ENCODE peak calls at places on chromosomes 2 and 18, in five cellular contexts. One of them, this sample, is unnamed.

GRCh38 chr18:6874316-6874715 is 144.8 kb downstream of the ARHGAP28 start:
- DNase-seq in HCT116: no peak
- DNase-seq in prostate gland: no peak
- DNase-seq in GM23338: no peak
- DNase-seq in breast epithelium: no peak
- DNase-seq in this sample: no peak

GRCh38 chr2:152647417-152648010 is 69.7 kb downstream of the PRPF40A start:
- DNase-seq in HCT116: no peak
- DNase-seq in prostate gland: peak; percentile 77
- DNase-seq in GM23338: peak; percentile 24
- DNase-seq in breast epithelium: no peak
- DNase-seq in this sample: peak; percentile 56

GRCh38 chr2:46774499-46775228 is 140.9 kb downstream of the MCFD2 start:
- DNase-seq in HCT116: no peak
- DNase-seq in prostate gland: no peak
- DNase-seq in GM23338: no peak
- DNase-seq in breast epithelium: no peak
- DNase-seq in this sample: no peak

GRCh38 chr2:44965684-44966083 is 24.2 kb downstream of the SIX3 start:
- DNase-seq in HCT116: no peak
- DNase-seq in prostate gland: no peak
- DNase-seq in GM23338: no peak
- DNase-seq in breast epithelium: no peak
- DNase-seq in this sample: no peak

GRCh38 chr2:118473241-118473640 is 374.2 kb downstream of the EN1 start:
- DNase-seq in HCT116: no peak
- DNase-seq in prostate gland: no peak
- DNase-seq in GM23338: no peak
- DNase-seq in breast epithelium: no peak
- DNase-seq in this sample: no peak

GRCh38 chr18:67665266-67665665 is 148.7 kb upstream of the DSEL start:
- DNase-seq in HCT116: no peak
- DNase-seq in prostate gland: no peak
- DNase-seq in GM23338: peak; percentile 30
- DNase-seq in breast epithelium: no peak
- DNase-seq in this sample: no peak

GRCh38 chr18:75784413-75784812 is 356.9 kb upstream of the SMIM21 start:
- DNase-seq in HCT116: no peak
- DNase-seq in prostate gland: no peak
- DNase-seq in GM23338: no peak
- DNase-seq in breast epithelium: no peak
- DNase-seq in this sample: no peak

GRCh38 chr2:200172944-200173481 is 133.5 kb upstream of the SPATS2L start:
- DNase-seq in HCT116: no peak
- DNase-seq in prostate gland: no peak
- DNase-seq in GM23338: no peak
- DNase-seq in breast epithelium: no peak
- DNase-seq in this sample: no peak

GRCh38 chr18:72667932-72668331 is 123.8 kb upstream of the CBLN2 start:
- DNase-seq in HCT116: no peak
- DNase-seq in prostate gland: no peak
- DNase-seq in GM23338: no peak
- DNase-seq in breast epithelium: no peak
- DNase-seq in this sample: no peak

GRCh38 chr18:25278415-25278814 is 73.6 kb downstream of the ZNF521 start:
- DNase-seq in HCT116: no peak
- DNase-seq in prostate gland: no peak
- DNase-seq in GM23338: no peak
- DNase-seq in breast epithelium: no peak
- DNase-seq in this sample: no peak

GRCh38 chr2:217854684-217855083 is 148.1 kb downstream of the TNS1 start:
- DNase-seq in HCT116: no peak
- DNase-seq in prostate gland: no peak
- DNase-seq in GM23338: no peak
- DNase-seq in breast epithelium: no peak
- DNase-seq in this sample: no peak

GRCh38 chr2:175855794-175856453 is 146.1 kb downstream of the LNPK start:
- DNase-seq in HCT116: peak; percentile 18
- DNase-seq in prostate gland: no peak
- DNase-seq in GM23338: no peak
- DNase-seq in breast epithelium: no peak
- DNase-seq in this sample: no peak

GRCh38 chr2:164843346-164843841 is 1.8 kb upstream of the COBLL1 start:
- DNase-seq in HCT116: no peak
- DNase-seq in prostate gland: no peak
- DNase-seq in GM23338: no peak
- DNase-seq in breast epithelium: no peak
- DNase-seq in this sample: no peak

GRCh38 chr2:236496311-236496710 is 73.3 kb upstream of the ACKR3 start:
- DNase-seq in HCT116: no peak
- DNase-seq in prostate gland: no peak
- DNase-seq in GM23338: no peak
- DNase-seq in breast epithelium: no peak
- DNase-seq in this sample: no peak

GRCh38 chr2:106113362-106113971 is 80.6 kb downstream of the UXS1 start:
- DNase-seq in HCT116: no peak
- DNase-seq in prostate gland: peak; percentile 73
- DNase-seq in GM23338: no peak
- DNase-seq in breast epithelium: no peak
- DNase-seq in this sample: peak; percentile 56

GRCh38 chr2:6556755-6557154 is 309.0 kb downstream of the CMPK2 start:
- DNase-seq in HCT116: peak; percentile 79
- DNase-seq in prostate gland: no peak
- DNase-seq in GM23338: no peak
- DNase-seq in breast epithelium: no peak
- DNase-seq in this sample: no peak

GRCh38 chr2:217996345-217996744 is 6.5 kb downstream of the TNS1 start:
- DNase-seq in HCT116: no peak
- DNase-seq in prostate gland: no peak
- DNase-seq in GM23338: no peak
- DNase-seq in breast epithelium: no peak
- DNase-seq in this sample: no peak

GRCh38 chr2:71888741-71889445 is 258.8 kb downstream of the CYP26B1 start:
- DNase-seq in HCT116: no peak
- DNase-seq in prostate gland: no peak
- DNase-seq in GM23338: no peak
- DNase-seq in breast epithelium: no peak
- DNase-seq in this sample: no peak

GRCh38 chr18:67783215-67783946 is 266.9 kb upstream of the DSEL start:
- DNase-seq in HCT116: no peak
- DNase-seq in prostate gland: no peak
- DNase-seq in GM23338: no peak
- DNase-seq in breast epithelium: no peak
- DNase-seq in this sample: no peak

GRCh38 chr2:75516378-75517122 is 44.2 kb downstream of the EVA1A start:
- DNase-seq in HCT116: no peak
- DNase-seq in prostate gland: no peak
- DNase-seq in GM23338: no peak
- DNase-seq in breast epithelium: no peak
- DNase-seq in this sample: no peak

GRCh38 chr18:50093366-50093765 is 101.6 kb downstream of the MYO5B start:
- DNase-seq in HCT116: no peak
- DNase-seq in prostate gland: no peak
- DNase-seq in GM23338: no peak
- DNase-seq in breast epithelium: no peak
- DNase-seq in this sample: no peak

GRCh38 chr2:165274698-165275097 is 35.5 kb downstream of the SCN2A start:
- DNase-seq in HCT116: no peak
- DNase-seq in prostate gland: peak; percentile 10
- DNase-seq in GM23338: no peak
- DNase-seq in breast epithelium: peak; percentile 54
- DNase-seq in this sample: no peak

GRCh38 chr2:12759248-12759647 is 42.5 kb downstream of the TRIB2 start:
- DNase-seq in HCT116: no peak
- DNase-seq in prostate gland: no peak
- DNase-seq in GM23338: no peak
- DNase-seq in breast epithelium: no peak
- DNase-seq in this sample: no peak

GRCh38 chr18:76984193-76985155 is 148.1 kb downstream of the MBP start:
- DNase-seq in HCT116: no peak
- DNase-seq in prostate gland: no peak
- DNase-seq in GM23338: no peak
- DNase-seq in breast epithelium: peak; percentile 47
- DNase-seq in this sample: no peak

GRCh38 chr2:86074811-86075210 is 30.9 kb downstream of the POLR1A start:
- DNase-seq in HCT116: no peak
- DNase-seq in prostate gland: no peak
- DNase-seq in GM23338: no peak
- DNase-seq in breast epithelium: no peak
- DNase-seq in this sample: no peak

GRCh38 chr2:86070868-86071267 is 34.8 kb downstream of the POLR1A start:
- DNase-seq in HCT116: no peak
- DNase-seq in prostate gland: no peak
- DNase-seq in GM23338: no peak
- DNase-seq in breast epithelium: no peak
- DNase-seq in this sample: no peak

GRCh38 chr2:86073225-86073624 is 32.5 kb downstream of the POLR1A start:
- DNase-seq in HCT116: no peak
- DNase-seq in prostate gland: no peak
- DNase-seq in GM23338: no peak
- DNase-seq in breast epithelium: no peak
- DNase-seq in this sample: no peak

GRCh38 chr2:86074256-86074655 is 31.4 kb downstream of the POLR1A start:
- DNase-seq in HCT116: no peak
- DNase-seq in prostate gland: no peak
- DNase-seq in GM23338: no peak
- DNase-seq in breast epithelium: no peak
- DNase-seq in this sample: no peak

GRCh38 chr2:86072271-86072858 is 33.3 kb downstream of the POLR1A start:
- DNase-seq in HCT116: no peak
- DNase-seq in prostate gland: peak; percentile 78
- DNase-seq in GM23338: no peak
- DNase-seq in breast epithelium: peak; percentile 86
- DNase-seq in this sample: peak; percentile 69
- TF ChIP-seq POLR2AphosphoS5 in HCT116: no peak
- TF ChIP-seq POLR2AphosphoS5 in prostate gland: peak; percentile 71
- TF ChIP-seq POLR2AphosphoS5 in GM23338: no peak
- TF ChIP-seq POLR2AphosphoS5 in breast epithelium: peak; percentile 62
- TF ChIP-seq POLR2AphosphoS5 in this sample: no peak

GRCh38 chr2:205751621-205752031 is 69.3 kb downstream of the NRP2 start:
- DNase-seq in HCT116: no peak
- DNase-seq in prostate gland: no peak
- DNase-seq in GM23338: no peak
- DNase-seq in breast epithelium: no peak
- DNase-seq in this sample: no peak

GRCh38 chr2:205754924-205755321 is 72.6 kb downstream of the NRP2 start:
- DNase-seq in HCT116: peak; percentile 62
- DNase-seq in prostate gland: no peak
- DNase-seq in GM23338: no peak
- DNase-seq in breast epithelium: no peak
- DNase-seq in this sample: no peak

GRCh38 chr2:205754285-205754923 is 72.1 kb downstream of the NRP2 start:
- DNase-seq in HCT116: no peak
- DNase-seq in prostate gland: no peak
- DNase-seq in GM23338: no peak
- DNase-seq in breast epithelium: no peak
- DNase-seq in this sample: no peak

GRCh38 chr2:205752421-205752820 is 70.1 kb downstream of the NRP2 start:
- DNase-seq in HCT116: no peak
- DNase-seq in prostate gland: no peak
- DNase-seq in GM23338: no peak
- DNase-seq in breast epithelium: no peak
- DNase-seq in this sample: no peak

GRCh38 chr2:205752924-205753323 is 70.6 kb downstream of the NRP2 start:
- DNase-seq in HCT116: no peak
- DNase-seq in prostate gland: no peak
- DNase-seq in GM23338: no peak
- DNase-seq in breast epithelium: no peak
- DNase-seq in this sample: peak; percentile 12
- H3K27ac ChIP-seq in HCT116: no peak overlapping the region
- H3K27ac ChIP-seq in prostate gland: no peak overlapping the region
- H3K27ac ChIP-seq in GM23338: no peak overlapping the region
- H3K27ac ChIP-seq in breast epithelium: peak overlapping the region; percentile 57
- H3K27ac ChIP-seq in this sample: no peak overlapping the region

DNA sequence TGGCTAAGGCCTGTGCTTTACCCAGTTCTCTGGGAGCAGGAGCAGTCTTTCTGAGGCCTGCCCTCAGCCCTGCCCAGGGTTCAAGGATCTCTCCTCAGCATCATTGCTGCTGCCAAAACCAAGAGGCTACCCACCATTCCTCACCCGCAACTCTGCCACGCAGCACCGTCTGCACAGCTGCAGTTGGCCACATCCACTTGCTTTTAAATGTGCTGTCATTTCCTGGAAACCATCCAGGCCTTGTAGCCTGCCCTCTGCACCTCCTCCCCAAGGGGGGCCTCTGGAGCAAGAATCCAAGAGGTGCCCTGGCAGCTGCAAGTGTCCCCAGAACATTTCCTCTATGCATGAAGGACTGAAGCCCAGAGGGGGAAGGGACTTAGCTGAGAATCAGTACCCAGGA is 14.7 kb downstream of the EMX1 start:
- DNase-seq in HCT116: no peak
- DNase-seq in prostate gland: no peak
- DNase-seq in GM23338: no peak
- DNase-seq in breast epithelium: no peak
- DNase-seq in this sample: no peak
- H3K4me3 ChIP-seq in HCT116: no peak overlapping the region
- H3K4me3 ChIP-seq in prostate gland: no peak overlapping the region
- H3K4me3 ChIP-seq in GM23338: no peak overlapping the region
- H3K4me3 ChIP-seq in breast epithelium: no peak overlapping the region
- H3K4me3 ChIP-seq in this sample: no peak overlapping the region

DNA sequence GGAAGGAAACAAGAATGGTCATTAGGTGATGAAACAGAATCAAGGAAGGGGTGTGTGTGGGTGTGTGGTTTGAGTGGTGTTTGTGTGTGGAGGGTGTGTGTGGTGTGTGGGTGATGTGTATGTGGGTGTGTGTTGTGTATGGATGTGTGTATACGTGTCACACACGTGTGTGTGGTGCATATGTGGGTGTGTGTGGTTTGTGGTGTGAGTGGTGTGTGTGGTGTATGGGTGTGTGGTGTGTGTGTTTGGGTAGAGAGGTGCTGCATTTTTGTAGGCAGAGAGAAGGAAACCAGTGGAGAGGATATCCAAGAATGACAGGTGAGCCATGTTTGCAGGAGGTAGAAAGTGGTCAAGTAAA is 1.1 kb upstream of the CEP192 start:
- DNase-seq in HCT116: no peak
- DNase-seq in prostate gland: no peak
- DNase-seq in GM23338: no peak
- DNase-seq in breast epithelium: no peak
- DNase-seq in this sample: no peak
- TF ChIP-seq POLR2AphosphoS5 in HCT116: no peak
- TF ChIP-seq POLR2AphosphoS5 in prostate gland: no peak
- TF ChIP-seq POLR2AphosphoS5 in GM23338: no peak
- TF ChIP-seq POLR2AphosphoS5 in breast epithelium: no peak
- TF ChIP-seq POLR2AphosphoS5 in this sample: no peak

DNA sequence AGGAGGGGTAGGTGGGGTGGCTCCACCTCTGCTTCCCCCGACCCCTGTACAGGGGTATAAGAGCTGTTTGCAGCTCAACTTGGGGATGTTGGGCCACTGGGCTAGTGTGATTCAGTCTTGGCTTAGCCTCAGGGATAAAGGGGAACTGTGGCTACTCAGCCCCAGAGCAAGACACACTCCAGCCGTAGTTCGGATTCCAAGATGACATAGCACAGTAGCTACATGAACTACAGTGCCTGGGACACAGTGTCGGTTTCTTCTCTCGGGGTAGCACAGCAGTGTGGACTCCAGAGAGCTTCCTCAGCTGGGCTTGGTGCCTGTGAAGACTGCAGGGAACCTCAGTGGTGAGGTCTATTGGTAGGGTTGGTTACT is 21.1 kb downstream of the CARF start:
- DNase-seq in HCT116: no peak
- DNase-seq in prostate gland: no peak
- DNase-seq in GM23338: no peak
- DNase-seq in breast epithelium: no peak
- DNase-seq in this sample: no peak
- H3K27ac ChIP-seq in HCT116: no peak overlapping the region
- H3K27ac ChIP-seq in prostate gland: no peak overlapping the region
- H3K27ac ChIP-seq in GM23338: no peak overlapping the region
- H3K27ac ChIP-seq in breast epithelium: peak overlapping the region; percentile 22
- H3K27ac ChIP-seq in this sample: no peak overlapping the region